ENCODE peak calls at places on chromosomes 7 and 10, in nine cellular contexts. One of them, this sample, is unnamed.
A peak's percentile ranks its signal among the peaks of the same experiment; 100 is the strongest.

GRCh38 chr7:1854521-1855395 is 184.7 kb downstream of the ELFN1 start:
- DNase-seq in fibroblast of pulmonary artery: no peak
- DNase-seq in caudate nucleus: no peak
- DNase-seq in stimulated activated CD4-positive, alpha-beta T cell treated with anti-CD3 and anti-CD28 coated beads, TNF-alpha, amount 100 ng/mL, for 48 hours: no peak
- DNase-seq in OCI-LY7: no peak
- DNase-seq in right cardiac atrium: peak; percentile 29
- DNase-seq in stomach: no peak
- DNase-seq in ACHN: no peak
- DNase-seq in left cardiac atrium: peak; percentile 14
- DNase-seq in this sample: no peak

GRCh38 chr7:128842674-128843641 is 12.8 kb downstream of the FLNC start:
- DNase-seq in fibroblast of pulmonary artery: no peak
- DNase-seq in caudate nucleus: no peak
- DNase-seq in stimulated activated CD4-positive, alpha-beta T cell treated with anti-CD3 and anti-CD28 coated beads, TNF-alpha, amount 100 ng/mL, for 48 hours: no peak
- DNase-seq in OCI-LY7: no peak
- DNase-seq in right cardiac atrium: peak; percentile 22
- DNase-seq in stomach: no peak
- DNase-seq in ACHN: no peak
- DNase-seq in left cardiac atrium: no peak
- DNase-seq in this sample: no peak

GRCh38 chr10:98006266-98006665 is 24.2 kb downstream of the CRTAC1 start:
- DNase-seq in fibroblast of pulmonary artery: no peak
- DNase-seq in caudate nucleus: no peak
- DNase-seq in stimulated activated CD4-positive, alpha-beta T cell treated with anti-CD3 and anti-CD28 coated beads, TNF-alpha, amount 100 ng/mL, for 48 hours: no peak
- DNase-seq in OCI-LY7: no peak
- DNase-seq in right cardiac atrium: no peak
- DNase-seq in stomach: no peak
- DNase-seq in ACHN: no peak
- DNase-seq in left cardiac atrium: no peak
- DNase-seq in this sample: no peak

GRCh38 chr7:149686001-149686400 is 87.4 kb downstream of the ZNF467 start:
- DNase-seq in fibroblast of pulmonary artery: peak; percentile 77
- DNase-seq in caudate nucleus: no peak
- DNase-seq in stimulated activated CD4-positive, alpha-beta T cell treated with anti-CD3 and anti-CD28 coated beads, TNF-alpha, amount 100 ng/mL, for 48 hours: no peak
- DNase-seq in OCI-LY7: no peak
- DNase-seq in right cardiac atrium: no peak
- DNase-seq in stomach: no peak
- DNase-seq in ACHN: no peak
- DNase-seq in left cardiac atrium: no peak
- DNase-seq in this sample: peak; percentile 20

GRCh38 chr10:71090801-71091200 is 121.6 kb upstream of the UNC5B start:
- DNase-seq in fibroblast of pulmonary artery: no peak
- DNase-seq in caudate nucleus: no peak
- DNase-seq in stimulated activated CD4-positive, alpha-beta T cell treated with anti-CD3 and anti-CD28 coated beads, TNF-alpha, amount 100 ng/mL, for 48 hours: no peak
- DNase-seq in OCI-LY7: no peak
- DNase-seq in right cardiac atrium: no peak
- DNase-seq in stomach: peak; percentile 22
- DNase-seq in ACHN: no peak
- DNase-seq in left cardiac atrium: no peak
- DNase-seq in this sample: no peak

GRCh38 chr7:134750083-134751062 is 29.1 kb upstream of the CALD1 start:
- DNase-seq in fibroblast of pulmonary artery: peak; percentile 55
- DNase-seq in caudate nucleus: no peak
- DNase-seq in stimulated activated CD4-positive, alpha-beta T cell treated with anti-CD3 and anti-CD28 coated beads, TNF-alpha, amount 100 ng/mL, for 48 hours: peak; percentile 71
- DNase-seq in OCI-LY7: peak; percentile 61
- DNase-seq in right cardiac atrium: peak; percentile 70
- DNase-seq in stomach: peak; percentile 43
- DNase-seq in ACHN: peak; percentile 65
- DNase-seq in left cardiac atrium: peak; percentile 34
- DNase-seq in this sample: peak; percentile 57

GRCh38 chr7:112887-113286 is 79.5 kb upstream of the FAM20C start:
- DNase-seq in fibroblast of pulmonary artery: no peak
- DNase-seq in caudate nucleus: no peak
- DNase-seq in stimulated activated CD4-positive, alpha-beta T cell treated with anti-CD3 and anti-CD28 coated beads, TNF-alpha, amount 100 ng/mL, for 48 hours: no peak
- DNase-seq in OCI-LY7: no peak
- DNase-seq in right cardiac atrium: no peak
- DNase-seq in stomach: no peak
- DNase-seq in ACHN: no peak
- DNase-seq in left cardiac atrium: no peak
- DNase-seq in this sample: no peak

GRCh38 chr7:47326808-47327207 is 255.1 kb downstream of the TNS3 start:
- DNase-seq in fibroblast of pulmonary artery: peak; percentile 87
- DNase-seq in caudate nucleus: no peak
- DNase-seq in stimulated activated CD4-positive, alpha-beta T cell treated with anti-CD3 and anti-CD28 coated beads, TNF-alpha, amount 100 ng/mL, for 48 hours: no peak
- DNase-seq in OCI-LY7: no peak
- DNase-seq in right cardiac atrium: peak; percentile 89
- DNase-seq in stomach: no peak
- DNase-seq in ACHN: no peak
- DNase-seq in left cardiac atrium: peak; percentile 47
- DNase-seq in this sample: peak; percentile 83

GRCh38 chr10:74868392-74868791 is 42.0 kb downstream of the KAT6B start:
- DNase-seq in fibroblast of pulmonary artery: no peak
- DNase-seq in caudate nucleus: no peak
- DNase-seq in stimulated activated CD4-positive, alpha-beta T cell treated with anti-CD3 and anti-CD28 coated beads, TNF-alpha, amount 100 ng/mL, for 48 hours: no peak
- DNase-seq in OCI-LY7: no peak
- DNase-seq in right cardiac atrium: no peak
- DNase-seq in stomach: no peak
- DNase-seq in ACHN: no peak
- DNase-seq in left cardiac atrium: no peak
- DNase-seq in this sample: no peak

GRCh38 chr10:86056632-86057031 is 310.0 kb downstream of the GRID1 start:
- DNase-seq in fibroblast of pulmonary artery: no peak
- DNase-seq in caudate nucleus: no peak
- DNase-seq in stimulated activated CD4-positive, alpha-beta T cell treated with anti-CD3 and anti-CD28 coated beads, TNF-alpha, amount 100 ng/mL, for 48 hours: no peak
- DNase-seq in OCI-LY7: no peak
- DNase-seq in right cardiac atrium: no peak
- DNase-seq in stomach: no peak
- DNase-seq in ACHN: no peak
- DNase-seq in left cardiac atrium: no peak
- DNase-seq in this sample: no peak

GRCh38 chr10:128130051-128130450 is 3.8 kb upstream of the MKI67 start:
- DNase-seq in fibroblast of pulmonary artery: peak; percentile 42
- DNase-seq in caudate nucleus: no peak
- DNase-seq in stimulated activated CD4-positive, alpha-beta T cell treated with anti-CD3 and anti-CD28 coated beads, TNF-alpha, amount 100 ng/mL, for 48 hours: no peak
- DNase-seq in OCI-LY7: no peak
- DNase-seq in right cardiac atrium: no peak
- DNase-seq in stomach: no peak
- DNase-seq in ACHN: no peak
- DNase-seq in left cardiac atrium: no peak
- DNase-seq in this sample: no peak

GRCh38 chr10:92572362-92573090 is 1.4 kb downstream of the IDE start:
- DNase-seq in fibroblast of pulmonary artery: no peak
- DNase-seq in caudate nucleus: no peak
- DNase-seq in stimulated activated CD4-positive, alpha-beta T cell treated with anti-CD3 and anti-CD28 coated beads, TNF-alpha, amount 100 ng/mL, for 48 hours: no peak
- DNase-seq in OCI-LY7: no peak
- DNase-seq in right cardiac atrium: no peak
- DNase-seq in stomach: no peak
- DNase-seq in ACHN: no peak
- DNase-seq in left cardiac atrium: no peak
- DNase-seq in this sample: no peak

GRCh38 chr10:121216721-121217181 is 365.6 kb downstream of the WDR11 start:
- DNase-seq in fibroblast of pulmonary artery: no peak
- DNase-seq in caudate nucleus: peak; percentile 5
- DNase-seq in stimulated activated CD4-positive, alpha-beta T cell treated with anti-CD3 and anti-CD28 coated beads, TNF-alpha, amount 100 ng/mL, for 48 hours: no peak
- DNase-seq in OCI-LY7: no peak
- DNase-seq in right cardiac atrium: peak; percentile 79
- DNase-seq in stomach: no peak
- DNase-seq in ACHN: no peak
- DNase-seq in left cardiac atrium: no peak
- DNase-seq in this sample: peak; percentile 42